ENCODE peak calls at places on chromosomes 13 and 19, in four cellular contexts. Z, A, C and R are unnamed samples.

GRCh38 chr19:13768510-13768909 is 4.2 kb downstream of the MRI1 start:
- DNase-seq in Z (no peak), A (no peak), C (no peak), R (no peak)

GRCh38 chr13:98889419-98890079 is 88.3 kb downstream of the DOCK9 start:
- DNase-seq in Z (no peak), A (no peak), C (no peak), R (no peak)

GRCh38 chr13:24251525-24251924 is 57.9 kb upstream of the C1QTNF9 start:
- DNase-seq in Z (no peak), A (no peak), C (no peak), R (no peak)

GRCh38 chr13:109955598-109955997 is 169.2 kb upstream of the IRS2 start:
- DNase-seq in Z (no peak), A (no peak), C (no peak), R (no peak)

GRCh38 chr19:38719761-38720558 is 24.3 kb downstream of the CAPN12 start:
- DNase-seq in Z (no peak), A (no peak), C (no peak), R (no peak)

GRCh38 chr13:42720116-42720857 is 61.1 kb upstream of the FAM216B start:
- DNase-seq in Z (peak; percentile 95), A (no peak), C (no peak), R (peak; percentile 81)

GRCh38 chr19:3057275-3057714 is 5.0 kb downstream of the TLE5 start:
- DNase-seq in Z (no peak), A (peak; percentile 51), C (peak; percentile 87), R (no peak)

GRCh38 chr13:62320731-62321130 is 905.1 kb upstream of the PCDH20 start:
- DNase-seq in Z (no peak), A (no peak), C (no peak), R (no peak)

GRCh38 chr13:59094149-59094548 is 1069.6 kb downstream of the DIAPH3 start:
- DNase-seq in Z (no peak), A (no peak), C (no peak), R (no peak)

GRCh38 chr13:111247552-111247951 is 72.9 kb upstream of the TEX29 start:
- DNase-seq in Z (no peak), A (no peak), C (no peak), R (no peak)

GRCh38 chr19:1394252-1395193 is 6.8 kb downstream of the GAMT start:
- DNase-seq in Z (no peak), A (peak; percentile 40), C (no peak), R (no peak)

GRCh38 chr19:48814895-48815294 is 4.1 kb upstream of the BCAT2 start:
- DNase-seq in Z (no peak), A (peak; percentile 51), C (no peak), R (no peak)

GRCh38 chr19:38221919-38222828 is 1.8 kb downstream of the DPF1 start:
- DNase-seq in Z (no peak), A (peak; percentile 65), C (no peak), R (no peak)

GRCh38 chr13:26475176-26476110 is 82.0 kb upstream of the WASF3 start:
- DNase-seq in Z (no peak), A (peak; percentile 83), C (no peak), R (no peak)

GRCh38 chr13:24119593-24120508 is 40.7 kb upstream of the SPATA13 start:
- DNase-seq in Z (no peak), A (no peak), C (no peak), R (no peak)

GRCh38 chr19:18297308-18297707 is 15.9 kb upstream of the JUND start:
- DNase-seq in Z (no peak), A (no peak), C (no peak), R (no peak)

GRCh38 chr19:41753936-41754529 is 1.3 kb upstream of the CEACAM6 start:
- DNase-seq in Z (no peak), A (peak; percentile 47), C (peak; percentile 70), R (no peak)

GRCh38 chr19:4916292-4917082 is 7.2 kb downstream of the UHRF1 start:
- DNase-seq in Z (no peak), A (no peak), C (no peak), R (no peak)

GRCh38 chr13:111011899-111012298 is 97.0 kb upstream of the ANKRD10 start:
- DNase-seq in Z (no peak), A (no peak), C (no peak), R (no peak)

GRCh38 chr13:51770681-51771417 is 33.1 kb downstream of the DHRS12 start:
- DNase-seq in Z (no peak), A (no peak), C (no peak), R (no peak)

GRCh38 chr13:51772781-51773180 is 31.2 kb downstream of the DHRS12 start:
- DNase-seq in Z (no peak), A (no peak), C (no peak), R (no peak)

GRCh38 chr13:51772105-51772455 is 31.9 kb downstream of the DHRS12 start:
- DNase-seq in Z (no peak), A (no peak), C (no peak), R (no peak)

GRCh38 chr13:51770160-51770559 is 33.8 kb downstream of the DHRS12 start:
- DNase-seq in Z (no peak), A (no peak), C (no peak), R (no peak)

GRCh38 chr13:51771418-51772104 is 32.4 kb downstream of the DHRS12 start:
- DNase-seq in Z (no peak), A (no peak), C (no peak), R (no peak)
- TF ChIP-seq CTCF in Z (no peak), A (no peak), C (no peak), R (no peak)

DNA sequence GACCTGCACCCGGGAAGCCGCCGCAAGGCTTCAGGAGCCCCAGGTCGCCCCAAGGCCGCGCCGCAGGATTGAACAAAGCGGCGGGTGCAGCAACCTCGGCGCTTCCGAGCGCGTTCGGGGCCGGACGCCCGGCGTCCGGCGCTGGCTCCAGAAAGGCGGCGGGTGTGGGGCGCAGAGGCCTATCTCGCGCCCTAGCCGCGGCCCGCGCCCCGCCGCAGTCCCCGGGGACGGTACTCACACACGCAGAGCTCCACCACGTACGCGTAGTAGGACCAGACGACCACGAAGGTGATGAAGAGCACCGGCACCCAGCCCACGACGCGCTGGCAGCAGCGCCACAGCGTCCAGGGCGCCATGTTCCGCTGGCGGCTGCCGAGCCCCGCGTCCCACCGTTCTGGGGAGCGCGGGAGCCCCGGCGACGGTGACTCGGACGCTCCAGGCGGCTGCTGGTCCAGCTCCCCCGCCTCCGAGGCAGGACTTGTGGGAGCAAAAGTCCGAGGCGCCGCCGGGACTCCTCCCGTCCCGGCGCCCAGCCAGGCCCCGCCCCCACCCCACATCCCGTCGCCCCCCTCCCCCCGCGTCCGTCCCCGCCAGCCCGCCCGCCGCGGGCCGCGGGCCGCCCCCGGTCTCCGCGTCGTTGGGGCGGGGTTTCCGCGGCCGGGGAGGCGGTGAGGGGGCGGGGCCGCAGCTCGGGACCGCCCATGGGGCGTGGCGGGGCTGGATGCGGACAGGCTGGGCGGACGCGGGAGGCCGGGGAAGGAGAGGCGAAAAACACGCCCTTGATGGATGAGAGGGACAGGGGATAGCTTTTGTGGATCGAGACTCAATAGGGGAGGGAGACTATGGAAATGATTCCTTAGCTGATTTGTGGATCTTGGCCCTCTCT is at the start of gene ZDHHC20:
- DNase-seq in Z (peak; percentile 58), A (peak; percentile 91), C (peak; percentile 89), R (peak; percentile 81)
- TF ChIP-seq CTCF in Z (no peak), A (no peak), C (no peak), R (no peak)

GRCh38 chr19:52518646-52519045 is 8.8 kb upstream of the ZNF808 start:
- DNase-seq in Z (no peak), A (no peak), C (no peak), R (no peak)

GRCh38 chr19:52520013-52520412 is 7.5 kb upstream of the ZNF808 start:
- DNase-seq in Z (no peak), A (peak; percentile 36), C (no peak), R (no peak)

GRCh38 chr19:52516191-52516590 is 11.3 kb upstream of the ZNF808 start:
- DNase-seq in Z (no peak), A (no peak), C (no peak), R (no peak)
- TF ChIP-seq CTCF in Z (no peak), A (peak; percentile 42), C (no peak), R (no peak)

GRCh38 chr13:29595380-29596063 is at the start of gene SLC7A1:
- DNase-seq in Z (peak; percentile 52), A (peak; percentile 92), C (peak; percentile 75), R (peak; percentile 72)

GRCh38 chr13:29597701-29598100 is 2.2 kb upstream of the SLC7A1 start:
- DNase-seq in Z (no peak), A (no peak), C (no peak), R (no peak)

GRCh38 chr13:29594710-29595379 is 643 bp downstream of the SLC7A1 start:
- DNase-seq in Z (no peak), A (no peak), C (peak; percentile 56), R (peak; percentile 87)

GRCh38 chr13:29597246-29597645 is 1.8 kb upstream of the SLC7A1 start:
- DNase-seq in Z (no peak), A (no peak), C (no peak), R (no peak)

GRCh38 chr13:29596064-29596418 is 553 bp upstream of the SLC7A1 start:
- DNase-seq in Z (no peak), A (no peak), C (no peak), R (no peak)
- TF ChIP-seq CTCF in Z (no peak), A (no peak), C (no peak), R (no peak)

GRCh38 chr19:33347300-33347699 is 26.2 kb upstream of the CEBPG start:
- DNase-seq in Z (no peak), A (no peak), C (no peak), R (no peak)
- TF ChIP-seq CTCF in Z (no peak), A (no peak), C (no peak), R (no peak)

GRCh38 chr13:36453518-36453917 is 21.2 kb downstream of the CCNA1 start:
- DNase-seq in Z (no peak), A (no peak), C (no peak), R (no peak)
- TF ChIP-seq CTCF in Z (peak; percentile 15), A (peak; percentile 66), C (no peak), R (no peak)

GRCh38 chr19:9847087-9847671 is 12.1 kb downstream of the PIN1 start:
- DNase-seq in Z (peak; percentile 81), A (peak; percentile 80), C (peak; percentile 39), R (no peak)
- TF ChIP-seq CTCF in Z (peak; percentile 85), A (peak; percentile 76), C (no peak), R (no peak)

GRCh38 chr13:101150998-101151397 is 265.3 kb downstream of the NALCN start:
- DNase-seq in Z (no peak), A (no peak), C (no peak), R (no peak)

GRCh38 chr13:101144808-101145419 is 271.4 kb downstream of the NALCN start:
- DNase-seq in Z (peak; percentile 27), A (no peak), C (no peak), R (no peak)

GRCh38 chr13:101152184-101152583 is 264.1 kb downstream of the NALCN start:
- DNase-seq in Z (no peak), A (no peak), C (no peak), R (no peak)

GRCh38 chr13:101146101-101146898 is 270.0 kb downstream of the NALCN start:
- DNase-seq in Z (no peak), A (no peak), C (no peak), R (no peak)

DNA sequence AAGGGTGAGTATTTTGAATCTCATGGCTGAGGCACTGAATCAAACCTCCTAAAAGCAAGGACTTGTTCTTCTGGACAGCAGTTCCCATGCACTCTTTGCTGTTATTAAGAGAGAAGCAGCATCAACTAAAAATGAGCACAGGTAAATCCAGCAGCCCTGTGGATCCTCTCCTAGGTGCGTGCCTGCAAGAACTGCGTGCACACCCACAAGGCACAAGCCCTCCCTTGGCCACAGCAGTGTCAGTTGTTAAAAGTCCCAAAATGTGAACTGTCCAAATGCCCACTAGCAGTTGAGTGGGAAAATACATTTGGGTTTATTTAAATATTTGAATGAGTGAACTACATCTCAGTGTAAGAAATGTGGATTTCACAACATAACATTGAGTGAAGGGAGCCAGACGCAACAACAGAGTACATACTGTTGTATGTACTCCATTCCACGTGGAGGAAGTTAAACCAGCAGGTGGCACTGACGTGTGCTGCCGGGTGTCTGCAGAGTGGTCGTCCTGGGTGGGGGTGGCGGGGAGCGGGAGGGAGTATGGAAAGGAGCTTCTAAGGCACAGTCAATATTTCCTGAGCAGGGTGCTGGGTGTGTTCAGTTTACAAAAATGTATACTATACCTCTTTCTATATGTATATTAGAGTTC is 266.4 kb downstream of the NALCN start:
- DNase-seq in Z (peak; percentile 11), A (peak; percentile 41), C (no peak), R (no peak)
- TF ChIP-seq CTCF in Z (peak; percentile 43), A (peak; percentile 43), C (no peak), R (no peak)